ENCODE peak calls at places on chromosomes 12 and 14, in seven cellular contexts. One of them, this sample, is unnamed. For H3K4me1, the result is how much of the 10 kb centered on the place peaks cover.

GRCh38 chr12:11885261-11886038 is 185.3 kb upstream of the BCL2L14 start:
- DNase-seq in suprapubic skin: no peak
- DNase-seq in body of pancreas: peak
- DNase-seq in transverse colon: peak
- DNase-seq in ovary: no peak
- DNase-seq in stomach: peak
- DNase-seq in uterus: no peak
- DNase-seq in this sample: peak

GRCh38 chr12:122097641-122098364 is 19.2 kb downstream of the MLXIP start:
- DNase-seq in suprapubic skin: peak
- DNase-seq in body of pancreas: peak
- DNase-seq in transverse colon: peak
- DNase-seq in ovary: peak
- DNase-seq in stomach: peak
- DNase-seq in uterus: no peak
- DNase-seq in this sample: no peak

GRCh38 chr12:98646165-98646764 is 1.2 kb downstream of the APAF1 start:
- DNase-seq in suprapubic skin: no peak
- DNase-seq in body of pancreas: no peak
- DNase-seq in transverse colon: no peak
- DNase-seq in ovary: no peak
- DNase-seq in stomach: no peak
- DNase-seq in uterus: no peak
- DNase-seq in this sample: no peak

GRCh38 chr12:31578632-31579031 is 12.3 kb downstream of the DENND5B start:
- DNase-seq in suprapubic skin: no peak
- DNase-seq in body of pancreas: peak
- DNase-seq in transverse colon: no peak
- DNase-seq in ovary: no peak
- DNase-seq in stomach: no peak
- DNase-seq in uterus: no peak
- DNase-seq in this sample: no peak

GRCh38 chr12:71157601-71158233 is at the start of gene TSPAN8:
- DNase-seq in suprapubic skin: no peak
- DNase-seq in body of pancreas: peak
- DNase-seq in transverse colon: peak
- DNase-seq in ovary: no peak
- DNase-seq in stomach: peak
- DNase-seq in uterus: no peak
- DNase-seq in this sample: no peak

GRCh38 chr14:37122288-37122687 is 50.1 kb downstream of the SLC25A21 start:
- DNase-seq in suprapubic skin: no peak
- DNase-seq in body of pancreas: no peak
- DNase-seq in transverse colon: no peak
- DNase-seq in ovary: no peak
- DNase-seq in stomach: no peak
- DNase-seq in uterus: no peak
- DNase-seq in this sample: no peak

GRCh38 chr12:14148489-14149240 is 167.3 kb upstream of the GRIN2B start:
- DNase-seq in suprapubic skin: no peak
- DNase-seq in body of pancreas: no peak
- DNase-seq in transverse colon: no peak
- DNase-seq in ovary: no peak
- DNase-seq in stomach: no peak
- DNase-seq in uterus: no peak
- DNase-seq in this sample: no peak

GRCh38 chr14:59123526-59123925 is 64.9 kb upstream of the DAAM1 start:
- DNase-seq in suprapubic skin: no peak
- DNase-seq in body of pancreas: no peak
- DNase-seq in transverse colon: no peak
- DNase-seq in ovary: no peak
- DNase-seq in stomach: no peak
- DNase-seq in uterus: no peak
- DNase-seq in this sample: no peak

GRCh38 chr12:122984612-122985358 is 4.3 kb downstream of the ARL6IP4 start:
- DNase-seq in suprapubic skin: no peak
- DNase-seq in body of pancreas: peak
- DNase-seq in transverse colon: no peak
- DNase-seq in ovary: peak
- DNase-seq in stomach: no peak
- DNase-seq in uterus: no peak
- DNase-seq in this sample: peak

GRCh38 chr12:132638541-132639408 is 20.2 kb downstream of the P2RX2 start:
- DNase-seq in suprapubic skin: no peak
- DNase-seq in body of pancreas: peak
- DNase-seq in transverse colon: no peak
- DNase-seq in ovary: peak
- DNase-seq in stomach: no peak
- DNase-seq in uterus: peak
- DNase-seq in this sample: no peak

GRCh38 chr14:104319489-104320241 is 181.3 kb downstream of the KIF26A start:
- DNase-seq in suprapubic skin: peak
- DNase-seq in body of pancreas: peak
- DNase-seq in transverse colon: no peak
- DNase-seq in ovary: peak
- DNase-seq in stomach: peak
- DNase-seq in uterus: no peak
- DNase-seq in this sample: peak

GRCh38 chr12:46964496-46965098 is 114.8 kb upstream of the PCED1B start:
- DNase-seq in suprapubic skin: no peak
- DNase-seq in body of pancreas: peak
- DNase-seq in transverse colon: no peak
- DNase-seq in ovary: no peak
- DNase-seq in stomach: no peak
- DNase-seq in uterus: no peak
- DNase-seq in this sample: no peak

GRCh38 chr12:109767456-109767855 is 53.8 kb downstream of the FAM222A start:
- DNase-seq in suprapubic skin: no peak
- DNase-seq in body of pancreas: no peak
- DNase-seq in transverse colon: no peak
- DNase-seq in ovary: no peak
- DNase-seq in stomach: no peak
- DNase-seq in uterus: no peak
- DNase-seq in this sample: no peak

GRCh38 chr12:101204598-101205304 is 5.3 kb downstream of the SLC5A8 start:
- DNase-seq in suprapubic skin: no peak
- DNase-seq in body of pancreas: no peak
- DNase-seq in transverse colon: no peak
- DNase-seq in ovary: no peak
- DNase-seq in stomach: no peak
- DNase-seq in uterus: no peak
- DNase-seq in this sample: no peak

GRCh38 chr12:15044461-15044860 is 71.6 kb downstream of the PDE6H start:
- DNase-seq in suprapubic skin: no peak
- DNase-seq in body of pancreas: no peak
- DNase-seq in transverse colon: no peak
- DNase-seq in ovary: no peak
- DNase-seq in stomach: no peak
- DNase-seq in uterus: no peak
- DNase-seq in this sample: no peak

GRCh38 chr12:40010899-40011774 is 94.7 kb downstream of the SLC2A13 start:
- DNase-seq in suprapubic skin: no peak
- DNase-seq in body of pancreas: peak
- DNase-seq in transverse colon: peak
- DNase-seq in ovary: no peak
- DNase-seq in stomach: peak
- DNase-seq in uterus: peak
- DNase-seq in this sample: peak

GRCh38 chr14:74604896-74605295 is 7.1 kb downstream of the LTBP2 start:
- DNase-seq in suprapubic skin: no peak
- DNase-seq in body of pancreas: no peak
- DNase-seq in transverse colon: no peak
- DNase-seq in ovary: no peak
- DNase-seq in stomach: no peak
- DNase-seq in uterus: no peak
- DNase-seq in this sample: no peak

GRCh38 chr14:67819563-67820411 is at the start of gene RAD51B:
- DNase-seq in suprapubic skin: peak
- DNase-seq in body of pancreas: peak
- DNase-seq in transverse colon: peak
- DNase-seq in ovary: peak
- DNase-seq in stomach: peak
- DNase-seq in uterus: peak
- DNase-seq in this sample: peak

GRCh38 chr14:67815573-67816235 is 686 bp downstream of the ZFYVE26 start:
- DNase-seq in suprapubic skin: no peak
- DNase-seq in body of pancreas: no peak
- DNase-seq in transverse colon: no peak
- DNase-seq in ovary: no peak
- DNase-seq in stomach: no peak
- DNase-seq in uterus: no peak
- DNase-seq in this sample: no peak

GRCh38 chr14:67820428-67820881 is 876 bp downstream of the RAD51B start:
- DNase-seq in suprapubic skin: no peak
- DNase-seq in body of pancreas: no peak
- DNase-seq in transverse colon: peak
- DNase-seq in ovary: no peak
- DNase-seq in stomach: no peak
- DNase-seq in uterus: no peak
- DNase-seq in this sample: no peak

GRCh38 chr14:67816326-67817009 is at the start of gene ZFYVE26:
- DNase-seq in suprapubic skin: peak
- DNase-seq in body of pancreas: peak
- DNase-seq in transverse colon: peak
- DNase-seq in ovary: peak
- DNase-seq in stomach: peak
- DNase-seq in uterus: peak
- DNase-seq in this sample: peak

DNA sequence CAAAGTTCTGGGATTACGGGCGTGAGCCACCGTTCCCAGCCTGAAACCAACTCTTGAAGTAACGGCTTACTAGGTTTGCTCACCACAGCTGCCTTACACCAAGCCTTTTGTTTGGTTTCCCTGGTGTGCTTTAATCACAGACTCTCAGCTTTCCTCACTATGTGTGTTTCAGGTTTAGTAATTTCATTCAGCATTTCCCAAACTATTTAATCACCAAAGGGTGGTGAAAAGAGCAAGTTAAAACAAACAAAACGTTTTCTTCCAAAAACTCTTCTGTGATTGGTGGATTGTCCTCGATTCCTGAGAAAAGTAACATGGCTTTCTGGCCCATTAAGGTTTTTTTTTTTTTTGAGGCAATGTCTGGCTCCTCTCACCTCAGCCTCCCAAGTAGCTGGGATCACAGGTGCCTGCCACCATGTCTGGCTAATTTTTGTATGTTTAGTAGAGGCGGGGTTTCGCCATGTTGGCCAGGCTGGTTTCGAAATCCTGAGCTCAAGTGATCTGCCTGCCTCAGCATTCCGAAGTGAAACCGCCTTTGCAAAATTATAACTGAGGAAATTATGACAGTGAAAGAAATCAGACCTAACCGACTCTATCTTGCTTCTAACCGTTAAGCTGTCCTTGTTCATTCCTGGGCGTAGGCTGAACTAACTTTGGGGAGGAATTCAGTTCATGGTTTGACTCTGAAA is 1.5 kb upstream of the ZFYVE26 start:
- DNase-seq in suprapubic skin: no peak
- DNase-seq in body of pancreas: no peak
- DNase-seq in transverse colon: no peak
- DNase-seq in ovary: no peak
- DNase-seq in stomach: no peak
- DNase-seq in uterus: no peak
- DNase-seq in this sample: no peak
- H3K4me1 ChIP-seq in suprapubic skin: under half
- H3K4me1 ChIP-seq in body of pancreas: under half
- H3K4me1 ChIP-seq in transverse colon: under half
- H3K4me1 ChIP-seq in ovary: under half
- H3K4me1 ChIP-seq in stomach: under half
- H3K4me1 ChIP-seq in uterus: under half
- H3K4me1 ChIP-seq in this sample: under half

GRCh38 chr12:54294914-54295566 is 5.8 kb downstream of the NFE2 start:
- DNase-seq in suprapubic skin: no peak
- DNase-seq in body of pancreas: no peak
- DNase-seq in transverse colon: no peak
- DNase-seq in ovary: no peak
- DNase-seq in stomach: no peak
- DNase-seq in uterus: no peak
- DNase-seq in this sample: no peak
- TF ChIP-seq POLR2A in suprapubic skin: no peak
- TF ChIP-seq POLR2A in body of pancreas: no peak
- TF ChIP-seq POLR2A in transverse colon: no peak
- TF ChIP-seq POLR2A in ovary: no peak
- TF ChIP-seq POLR2A in stomach: no peak
- TF ChIP-seq POLR2A in uterus: no peak
- TF ChIP-seq POLR2A in this sample: no peak

DNA sequence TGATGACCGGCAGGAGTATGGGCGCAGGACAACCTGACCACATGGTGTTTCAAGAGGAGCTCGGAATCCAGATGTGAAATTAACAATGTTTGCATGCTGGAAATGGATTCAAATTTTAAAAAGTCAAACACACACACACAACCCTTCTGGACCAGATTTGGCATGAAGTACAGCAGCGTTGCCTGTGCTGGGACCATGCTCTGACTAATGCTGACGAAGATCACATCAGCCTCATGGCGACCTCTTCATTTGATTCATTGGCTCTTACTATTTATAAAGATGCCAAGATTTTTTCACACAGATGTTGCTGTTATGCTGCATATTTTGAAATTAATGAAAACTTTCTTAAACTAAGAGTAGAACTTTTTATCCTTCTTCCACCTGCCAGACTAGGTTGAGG is 926.6 kb upstream of the TMEM132C start:
- DNase-seq in suprapubic skin: no peak
- DNase-seq in body of pancreas: no peak
- DNase-seq in transverse colon: no peak
- DNase-seq in ovary: no peak
- DNase-seq in stomach: no peak
- DNase-seq in uterus: no peak
- DNase-seq in this sample: no peak
- H3K4me1 ChIP-seq in suprapubic skin: under half
- H3K4me1 ChIP-seq in body of pancreas: under half
- H3K4me1 ChIP-seq in transverse colon: under half
- H3K4me1 ChIP-seq in ovary: under half
- H3K4me1 ChIP-seq in stomach: under half
- H3K4me1 ChIP-seq in uterus: under half
- H3K4me1 ChIP-seq in this sample: under half

DNA sequence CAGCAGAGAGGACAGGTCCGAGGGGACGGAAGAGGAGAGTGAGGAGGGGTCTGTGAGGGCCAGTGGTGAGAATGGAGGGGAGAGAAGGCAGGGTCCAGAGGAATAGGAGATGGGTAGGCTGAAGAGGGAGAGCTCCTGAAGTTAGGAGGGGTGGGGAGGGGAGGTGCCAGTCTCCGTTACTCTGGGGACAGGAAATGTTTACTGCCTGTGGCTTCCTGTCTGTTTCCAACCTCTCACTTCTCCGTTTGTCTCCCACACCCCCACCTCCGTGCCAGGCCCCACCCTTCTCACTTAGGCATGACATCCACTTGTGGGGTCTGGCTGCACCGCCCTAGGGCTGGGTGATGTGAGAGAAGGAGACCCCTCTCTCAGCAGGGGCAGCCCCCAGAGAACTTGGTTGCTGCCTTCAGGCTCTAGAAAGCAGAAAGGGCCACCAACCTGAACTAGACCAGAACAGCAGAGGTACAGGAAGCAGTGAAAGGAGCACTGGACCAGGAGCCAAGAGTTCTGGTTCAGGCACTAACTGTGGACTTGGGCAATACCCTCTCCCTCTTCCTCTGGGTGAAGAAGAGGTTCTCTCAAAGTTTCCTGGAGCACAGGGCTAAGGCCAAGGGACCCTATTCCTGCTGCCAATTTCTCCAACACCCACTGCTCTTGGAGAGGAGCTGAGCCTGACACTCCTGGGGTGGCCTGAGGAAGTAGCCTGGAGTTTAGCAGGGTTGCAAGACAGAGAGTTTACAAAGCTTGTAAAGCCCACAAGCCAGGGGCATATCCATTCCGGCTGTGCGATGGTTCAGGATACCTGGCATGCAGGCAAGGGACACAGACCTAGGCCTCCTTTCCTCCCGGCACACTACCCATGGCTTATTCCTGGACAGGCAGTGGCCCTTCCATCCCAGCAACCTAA is 5.5 kb downstream of the ITGA5 start:
- DNase-seq in suprapubic skin: peak
- DNase-seq in body of pancreas: no peak
- DNase-seq in transverse colon: peak
- DNase-seq in ovary: no peak
- DNase-seq in stomach: peak
- DNase-seq in uterus: no peak
- DNase-seq in this sample: peak
- TF ChIP-seq POLR2A in suprapubic skin: no peak
- TF ChIP-seq POLR2A in body of pancreas: no peak
- TF ChIP-seq POLR2A in transverse colon: no peak
- TF ChIP-seq POLR2A in ovary: no peak
- TF ChIP-seq POLR2A in stomach: no peak
- TF ChIP-seq POLR2A in uterus: no peak
- TF ChIP-seq POLR2A in this sample: no peak

This sample was measured in heart left ventricle.